ENCODE peak calls at places on chromosomes 11 and 22, in five cellular contexts. B, Z, Y, N and F are unnamed samples.

GRCh38 chr22:47119181-47119580 is 356.7 kb downstream of the TBC1D22A start:
- DNase-seq in B (no peak), Z (no peak), Y (no peak), N (no peak), F (no peak)

GRCh38 chr22:48900626-48901025 is 927.0 kb downstream of the BRD1 start:
- DNase-seq in B (no peak), Z (no peak), Y (no peak), N (no peak), F (no peak)

GRCh38 chr11:61695917-61696316 is 15.7 kb downstream of the DAGLA start:
- DNase-seq in B (peak; percentile 83), Z (no peak), Y (peak; percentile 63), N (peak; percentile 60), F (peak; percentile 92)

GRCh38 chr11:9081153-9081552 is 10.2 kb downstream of the SCUBE2 start:
- DNase-seq in B (no peak), Z (no peak), Y (no peak), N (no peak), F (no peak)

GRCh38 chr11:67438121-67438902 is 830 bp upstream of the PTPRCAP start:
- DNase-seq in B (no peak), Z (no peak), Y (no peak), N (peak; percentile 38), F (peak; percentile 92)

GRCh38 chr11:118078972-118079411 is 2.1 kb downstream of the TMPRSS4 start:
- DNase-seq in B (no peak), Z (no peak), Y (no peak), N (no peak), F (no peak)

GRCh38 chr22:46250783-46251125 is 661 bp upstream of the CDPF1 start:
- DNase-seq in B (no peak), Z (peak; percentile 30), Y (peak; percentile 67), N (no peak), F (no peak)

GRCh38 chr11:125342281-125342980 is 153.6 kb downstream of the FEZ1 start:
- DNase-seq in B (no peak), Z (no peak), Y (no peak), N (no peak), F (no peak)

GRCh38 chr22:48091060-48091650 is 1328.7 kb downstream of the TBC1D22A start:
- DNase-seq in B (no peak), Z (no peak), Y (no peak), N (no peak), F (no peak)

GRCh38 chr11:71566081-71566620 is 788 bp downstream of the KRTAP5-10 start:
- DNase-seq in B (no peak), Z (no peak), Y (no peak), N (no peak), F (no peak)

GRCh38 chr11:28535677-28536076 is 427.5 kb downstream of the METTL15 start:
- DNase-seq in B (no peak), Z (no peak), Y (no peak), N (no peak), F (no peak)

GRCh38 chr11:21301981-21302380 is 632.6 kb downstream of the NELL1 start:
- DNase-seq in B (no peak), Z (no peak), Y (no peak), N (no peak), F (no peak)

GRCh38 chr22:44869196-44869595 is 116.8 kb downstream of the ARHGAP8 start:
- DNase-seq in B (no peak), Z (no peak), Y (no peak), N (no peak), F (no peak)

GRCh38 chr22:44325718-44326548 is 13.2 kb upstream of the SHISAL1 start:
- DNase-seq in B (no peak), Z (no peak), Y (no peak), N (no peak), F (no peak)

GRCh38 chr11:10770626-10771254 is 19.7 kb downstream of the CTR9 start:
- DNase-seq in B (peak; percentile 72), Z (peak; percentile 61), Y (peak; percentile 61), N (peak; percentile 55), F (peak; percentile 59)

GRCh38 chr11:128451651-128452470 is 135.5 kb downstream of the ETS1 start:
- DNase-seq in B (no peak), Z (no peak), Y (no peak), N (no peak), F (no peak)

GRCh38 chr22:45516163-45516562 is 13.5 kb downstream of the FBLN1 start:
- DNase-seq in B (no peak), Z (no peak), Y (no peak), N (no peak), F (no peak)

GRCh38 chr11:113090716-113091577 is 129.7 kb downstream of the NCAM1 start:
- DNase-seq in B (no peak), Z (no peak), Y (no peak), N (no peak), F (no peak)

GRCh38 chr11:1541474-1542204 is 30.4 kb downstream of the DUSP8 start:
- DNase-seq in B (no peak), Z (no peak), Y (no peak), N (no peak), F (no peak)

GRCh38 chr11:114019046-114019445 is 40.5 kb upstream of the ZBTB16 start:
- DNase-seq in B (no peak), Z (no peak), Y (no peak), N (no peak), F (no peak)

GRCh38 chr11:34522188-34522587 is 8.6 kb upstream of the ELF5 start:
- DNase-seq in B (no peak), Z (no peak), Y (no peak), N (no peak), F (no peak)

GRCh38 chr11:114928260-114928870 is 250.0 kb downstream of the NXPE2 start:
- DNase-seq in B (no peak), Z (no peak), Y (no peak), N (no peak), F (no peak)

GRCh38 chr22:23622634-23623033 is 9.5 kb downstream of the DRICH1 start:
- DNase-seq in B (no peak), Z (no peak), Y (no peak), N (no peak), F (no peak)

GRCh38 chr11:98136357-98136756 is 884.4 kb upstream of the CNTN5 start:
- DNase-seq in B (no peak), Z (no peak), Y (no peak), N (no peak), F (peak; percentile 11)

GRCh38 chr11:87356428-87356827 is 318.7 kb downstream of the TMEM135 start:
- DNase-seq in B (no peak), Z (no peak), Y (no peak), N (no peak), F (no peak)

GRCh38 chr11:36013950-36014349 is 70.1 kb downstream of the LDLRAD3 start:
- DNase-seq in B (no peak), Z (no peak), Y (no peak), N (no peak), F (no peak)

GRCh38 chr11:6405039-6405667 is 13.7 kb downstream of the APBB1 start:
- DNase-seq in B (no peak), Z (peak; percentile 92), Y (peak; percentile 86), N (no peak), F (no peak)

GRCh38 chr11:116827461-116827860 is 2.2 kb upstream of the APOC3 start:
- DNase-seq in B (no peak), Z (no peak), Y (no peak), N (no peak), F (no peak)

GRCh38 chr11:116823031-116823843 is at the start of gene APOA4:
- DNase-seq in B (no peak), Z (no peak), Y (no peak), N (no peak), F (no peak)

GRCh38 chr11:116825854-116826750 is 3.0 kb upstream of the APOA4 start:
- DNase-seq in B (no peak), Z (no peak), Y (no peak), N (no peak), F (no peak)

GRCh38 chr11:116826751-116827431 is 2.8 kb upstream of the APOC3 start:
- DNase-seq in B (no peak), Z (no peak), Y (no peak), N (peak; percentile 42), F (no peak)

GRCh38 chr11:116825434-116825833 is 2.3 kb upstream of the APOA4 start:
- DNase-seq in B (no peak), Z (no peak), Y (no peak), N (no peak), F (no peak)
- TF ChIP-seq MAX in B (no peak), Z (no peak), Y (no peak), N (no peak), F (no peak)

GRCh38 chr11:116736763-116737162 is 36.0 kb downstream of the BUD13 start:
- DNase-seq in B (peak; percentile 33), Z (no peak), Y (peak; percentile 45), N (peak; percentile 49), F (peak; percentile 34)
- TF ChIP-seq CTCF in B (no peak), Z (no peak), Y (peak; percentile 94), N (peak; percentile 94), F (peak; percentile 11)

GRCh38 chr11:18706330-18707243 is 8.0 kb downstream of the TMEM86A start:
- DNase-seq in B (no peak), Z (peak; percentile 69), Y (no peak), N (no peak), F (no peak)
- TF ChIP-seq MAX in B (no peak), Z (no peak), Y (no peak), N (no peak), F (no peak)

GRCh38 chr11:120115272-120116000 is 22.5 kb downstream of the TRIM29 start:
- DNase-seq in B (no peak), Z (peak; percentile 36), Y (peak; percentile 58), N (peak; percentile 39), F (no peak)
- TF ChIP-seq CTCF in B (no peak), Z (no peak), Y (peak; percentile 15), N (peak; percentile 62), F (no peak)

GRCh38 chr11:22730319-22730718 is 63.9 kb downstream of the GAS2 start:
- DNase-seq in B (no peak), Z (no peak), Y (no peak), N (no peak), F (peak; percentile 13)
- TF ChIP-seq MAX in B (no peak), Z (no peak), Y (no peak), N (no peak), F (no peak)

GRCh38 chr22:38879961-38880360 is 7.9 kb upstream of the CBX6 start:
- DNase-seq in B (no peak), Z (no peak), Y (no peak), N (no peak), F (no peak)

GRCh38 chr22:38881997-38882396 is 10.0 kb upstream of the CBX6 start:
- DNase-seq in B (no peak), Z (no peak), Y (peak; percentile 28), N (peak; percentile 2), F (no peak)

GRCh38 chr22:38882480-38882879 is 10.5 kb upstream of the CBX6 start:
- DNase-seq in B (no peak), Z (no peak), Y (no peak), N (peak; percentile 2), F (no peak)

GRCh38 chr22:38882972-38883622 is 11.1 kb upstream of the CBX6 start:
- DNase-seq in B (no peak), Z (no peak), Y (no peak), N (peak; percentile 2), F (no peak)

DNA sequence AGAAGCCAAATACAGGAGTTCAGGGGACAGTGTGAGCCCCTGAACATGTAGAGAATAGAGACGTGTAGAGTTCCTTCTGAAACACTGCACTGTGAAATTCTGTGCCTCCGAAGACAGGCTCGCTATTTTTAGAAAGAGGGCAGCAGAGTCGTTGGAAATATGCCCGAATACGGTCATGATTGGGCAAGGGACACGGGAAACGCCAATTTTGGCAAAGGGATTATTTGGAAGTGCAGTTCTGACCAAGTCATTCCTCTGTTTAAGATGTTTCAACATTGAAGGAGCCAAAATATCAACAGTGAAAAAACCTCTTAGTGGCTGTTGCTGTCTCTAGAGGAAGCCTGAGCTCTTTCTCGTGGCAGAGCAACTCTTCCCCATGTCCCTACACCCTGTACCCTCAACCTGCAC is 9.5 kb upstream of the CBX6 start:
- DNase-seq in B (no peak), Z (no peak), Y (no peak), N (peak; percentile 3), F (no peak)
- TF ChIP-seq CTCF in B (no peak), Z (no peak), Y (no peak), N (no peak), F (no peak)